ENCODE peak calls at places on chromosomes 3 and 15, in eight cellular contexts. E, V, G, W, J, H, N and K are unnamed samples.

GRCh38 chr3:188326968-188327367 is 173.0 kb downstream of the LPP start:
- DNase-seq in E (no peak), V (no peak), G (no peak), W (no peak), J (no peak), H (no peak), N (no peak), K (no peak)

GRCh38 chr3:162295323-162295983 is 798.8 kb downstream of the OTOL1 start:
- DNase-seq in E (no peak), V (no peak), G (no peak), W (no peak), J (no peak), H (no peak), N (peak), K (no peak)

GRCh38 chr15:52718551-52718950 is 39.4 kb upstream of the ATOSA start:
- DNase-seq in E (no peak), V (no peak), G (no peak), W (no peak), J (no peak), H (no peak), N (no peak), K (no peak)

GRCh38 chr3:156448300-156448699 is 106.6 kb downstream of the SSR3 start:
- DNase-seq in E (peak), V (no peak), G (no peak), W (no peak), J (no peak), H (no peak), N (peak), K (no peak)

GRCh38 chr3:98519351-98519750 is 3.4 kb downstream of the CLDND1 start:
- DNase-seq in E (no peak), V (no peak), G (no peak), W (no peak), J (no peak), H (no peak), N (no peak), K (no peak)

GRCh38 chr3:58434511-58434910 is 879 bp upstream of the PDHB start:
- DNase-seq in E (no peak), V (no peak), G (no peak), W (no peak), J (no peak), H (no peak), N (no peak), K (no peak)

GRCh38 chr3:15387171-15387581 is 40.2 kb downstream of the METTL6 start:
- DNase-seq in E (no peak), V (no peak), G (no peak), W (no peak), J (no peak), H (no peak), N (no peak), K (no peak)

GRCh38 chr3:115720988-115721387 is 97.7 kb downstream of the GAP43 start:
- DNase-seq in E (no peak), V (no peak), G (no peak), W (no peak), J (no peak), H (no peak), N (no peak), K (no peak)

GRCh38 chr15:90266485-90266884 is 1.0 kb downstream of the NGRN start:
- DNase-seq in E (no peak), V (no peak), G (no peak), W (no peak), J (peak), H (no peak), N (no peak), K (peak)

GRCh38 chr3:53495518-53496501 is 1.4 kb downstream of the CACNA1D start:
- DNase-seq in E (no peak), V (no peak), G (no peak), W (peak), J (peak), H (peak), N (no peak), K (no peak)

GRCh38 chr15:45442497-45443135 is 64.3 kb upstream of the GATM start:
- DNase-seq in E (no peak), V (no peak), G (no peak), W (no peak), J (no peak), H (no peak), N (no peak), K (no peak)

GRCh38 chr3:14303336-14304100 is 98.9 kb upstream of the SLC6A6 start:
- DNase-seq in E (no peak), V (no peak), G (no peak), W (no peak), J (no peak), H (no peak), N (no peak), K (no peak)

GRCh38 chr3:47523310-47524073 is 10.0 kb upstream of the ELP6 start:
- DNase-seq in E (no peak), V (no peak), G (no peak), W (no peak), J (no peak), H (no peak), N (no peak), K (no peak)

GRCh38 chr3:184765730-184766074 is 46.3 kb upstream of the VPS8 start:
- DNase-seq in E (no peak), V (no peak), G (no peak), W (no peak), J (no peak), H (peak), N (no peak), K (no peak)

GRCh38 chr3:128617557-128618397 is 32.8 kb downstream of the RPN1 start:
- DNase-seq in E (peak), V (peak), G (peak), W (peak), J (peak), H (peak), N (peak), K (peak)

GRCh38 chr3:195078891-195079440 is 192.0 kb downstream of the XXYLT1 start:
- DNase-seq in E (no peak), V (peak), G (no peak), W (no peak), J (no peak), H (no peak), N (no peak), K (no peak)

GRCh38 chr3:173587055-173587454 is 189.5 kb downstream of the NLGN1 start:
- DNase-seq in E (no peak), V (no peak), G (no peak), W (no peak), J (no peak), H (no peak), N (no peak), K (no peak)

GRCh38 chr15:51365417-51365816 is 24.0 kb downstream of the GLDN start:
- DNase-seq in E (no peak), V (no peak), G (no peak), W (no peak), J (no peak), H (no peak), N (no peak), K (no peak)

GRCh38 chr3:197303452-197303851 is 5.0 kb upstream of the DLG1 start:
- DNase-seq in E (no peak), V (no peak), G (no peak), W (no peak), J (no peak), H (no peak), N (no peak), K (no peak)

GRCh38 chr15:60379466-60380274 is 18.1 kb downstream of the ANXA2 start:
- DNase-seq in E (no peak), V (no peak), G (no peak), W (no peak), J (peak), H (no peak), N (peak), K (no peak)

GRCh38 chr3:170076715-170077238 is 39.0 kb downstream of the GPR160 start:
- DNase-seq in E (no peak), V (no peak), G (no peak), W (no peak), J (no peak), H (no peak), N (no peak), K (no peak)

GRCh38 chr3:6528951-6529350 is 332.0 kb upstream of the GRM7 start:
- DNase-seq in E (no peak), V (no peak), G (no peak), W (no peak), J (no peak), H (no peak), N (no peak), K (no peak)

GRCh38 chr3:37217098-37217849 is 42.9 kb upstream of the LRRFIP2 start:
- DNase-seq in E (no peak), V (no peak), G (no peak), W (no peak), J (no peak), H (no peak), N (no peak), K (no peak)

GRCh38 chr15:68818671-68819450 is 1.8 kb downstream of the ANP32A start:
- DNase-seq in E (peak), V (peak), G (no peak), W (no peak), J (peak), H (peak), N (peak), K (peak)

GRCh38 chr3:177357352-177358084 is 160.2 kb upstream of the TBL1XR1 start:
- DNase-seq in E (no peak), V (no peak), G (no peak), W (no peak), J (peak), H (no peak), N (peak), K (no peak)

GRCh38 chr15:90607361-90607760 is 77.6 kb downstream of the CRTC3 start:
- DNase-seq in E (no peak), V (no peak), G (no peak), W (no peak), J (no peak), H (no peak), N (no peak), K (no peak)

GRCh38 chr3:107824822-107825371 is 265.9 kb downstream of the CD47 start:
- DNase-seq in E (no peak), V (no peak), G (no peak), W (no peak), J (no peak), H (no peak), N (no peak), K (no peak)

GRCh38 chr3:177833392-177833791 is 636.1 kb upstream of the TBL1XR1 start:
- DNase-seq in E (no peak), V (no peak), G (no peak), W (no peak), J (no peak), H (no peak), N (no peak), K (no peak)

GRCh38 chr15:40051616-40052415 is 12.8 kb upstream of the SRP14 start:
- DNase-seq in E (no peak), V (no peak), G (no peak), W (no peak), J (peak), H (no peak), N (no peak), K (no peak)

GRCh38 chr3:69294014-69294771 is 91.7 kb downstream of the FRMD4B start:
- DNase-seq in E (no peak), V (no peak), G (no peak), W (no peak), J (no peak), H (peak), N (peak), K (no peak)

GRCh38 chr15:92451225-92451825 is 57.6 kb downstream of the ST8SIA2 start:
- DNase-seq in E (no peak), V (no peak), G (no peak), W (no peak), J (no peak), H (no peak), N (peak), K (no peak)

GRCh38 chr15:77010312-77010686 is 15.4 kb downstream of the PSTPIP1 start:
- DNase-seq in E (no peak), V (no peak), G (no peak), W (no peak), J (no peak), H (no peak), N (no peak), K (no peak)

GRCh38 chr3:51706788-51707731 is at the start of gene GRM2:
- DNase-seq in E (peak), V (peak), G (no peak), W (peak), J (peak), H (no peak), N (no peak), K (peak)
- H3K4me3 ChIP-seq in E (peak), V (peak), G (peak), W (peak), J (peak), H (no peak), N (no peak), K (peak)

DNA sequence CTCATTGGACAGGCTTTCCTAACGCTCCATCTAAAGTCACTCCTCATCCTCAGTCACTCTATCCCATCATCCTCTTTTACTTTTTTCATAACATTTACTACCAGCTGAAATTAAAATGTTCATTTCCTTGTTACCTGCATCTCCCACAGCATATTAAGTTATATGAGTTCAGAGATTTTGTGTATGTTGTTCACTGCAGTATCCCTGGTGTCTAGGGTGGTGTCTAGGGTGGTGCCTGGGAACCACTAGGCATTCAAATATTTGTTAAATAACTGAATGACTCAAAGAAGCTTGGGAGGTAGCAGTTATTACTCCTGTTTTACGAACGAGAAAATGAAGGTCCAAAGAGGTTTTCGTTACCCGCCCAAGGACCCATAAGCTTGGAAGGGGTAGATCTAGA is 1.9 kb upstream of the C3orf49 start:
- DNase-seq in E (no peak), V (no peak), G (no peak), W (no peak), J (no peak), H (no peak), N (no peak), K (no peak)
- H3K4me3 ChIP-seq in E (no peak), V (no peak), G (no peak), W (no peak), J (no peak), H (no peak), N (no peak), K (no peak)

GRCh38 chr15:99486371-99487336 is 79.1 kb upstream of the MEF2A start:
- DNase-seq in E (no peak), V (peak), G (peak), W (peak), J (peak), H (no peak), N (peak), K (peak)
- H3K4me3 ChIP-seq in E (no peak), V (peak), G (peak), W (peak), J (peak), H (no peak), N (peak), K (peak)

GRCh38 chr15:94844188-94844532 is 612.8 kb downstream of the MCTP2 start:
- DNase-seq in E (no peak), V (no peak), G (no peak), W (no peak), J (no peak), H (no peak), N (no peak), K (no peak)

GRCh38 chr15:94838281-94838680 is 606.9 kb downstream of the MCTP2 start:
- DNase-seq in E (no peak), V (no peak), G (no peak), W (no peak), J (no peak), H (no peak), N (no peak), K (no peak)

GRCh38 chr15:94843060-94843459 is 611.7 kb downstream of the MCTP2 start:
- DNase-seq in E (no peak), V (no peak), G (no peak), W (no peak), J (no peak), H (no peak), N (no peak), K (no peak)

GRCh38 chr15:94844533-94845390 is 613.4 kb downstream of the MCTP2 start:
- DNase-seq in E (no peak), V (peak), G (peak), W (no peak), J (peak), H (no peak), N (peak), K (peak)

DNA sequence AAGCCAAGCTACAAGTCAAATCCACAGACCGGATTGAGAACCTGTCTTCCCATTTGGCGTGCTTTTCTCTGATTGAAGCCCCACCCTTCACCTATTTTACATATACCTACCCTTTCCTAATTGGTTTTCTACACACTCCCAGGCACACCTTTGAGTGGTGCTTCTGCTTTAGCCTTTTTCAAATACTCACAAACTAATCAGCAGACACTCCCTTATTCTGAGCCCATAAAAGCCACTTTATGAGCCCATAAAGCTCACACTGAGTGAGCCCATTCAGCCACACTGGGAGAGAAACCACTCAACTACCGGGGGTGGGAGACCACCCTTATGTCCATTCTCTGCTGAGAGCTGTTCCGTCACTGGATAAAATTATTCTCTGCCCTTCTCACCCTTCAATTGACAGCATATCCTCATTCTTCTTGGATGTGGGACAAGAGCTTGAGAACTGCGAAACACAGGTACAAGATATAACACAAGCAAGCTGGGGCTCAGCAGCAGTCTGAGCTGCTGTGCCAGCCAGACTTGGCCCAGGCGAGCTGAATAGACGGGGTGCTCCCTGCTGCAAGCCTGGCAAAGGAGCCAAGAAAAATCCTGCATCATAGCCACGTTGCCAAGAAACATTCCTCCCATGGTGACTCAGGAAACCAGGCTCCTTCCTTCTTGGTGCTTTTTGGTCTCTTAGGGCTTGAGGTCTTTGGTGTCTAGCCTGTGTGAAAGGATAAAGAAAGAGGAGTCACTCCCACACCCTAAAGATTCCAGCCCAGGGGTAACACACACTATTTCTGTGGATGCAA is 609.6 kb downstream of the MCTP2 start:
- DNase-seq in E (no peak), V (no peak), G (no peak), W (no peak), J (no peak), H (no peak), N (no peak), K (no peak)
- H3K4me3 ChIP-seq in E (no peak), V (no peak), G (no peak), W (no peak), J (no peak), H (no peak), N (no peak), K (no peak)

GRCh38 chr15:49421991-49422390 is 1.1 kb upstream of the FGF7 start:
- DNase-seq in E (peak), V (peak), G (peak), W (no peak), J (peak), H (no peak), N (peak), K (peak)
- H3K4me3 ChIP-seq in E (no peak), V (peak), G (peak), W (peak), J (no peak), H (no peak), N (no peak), K (peak)

DNA sequence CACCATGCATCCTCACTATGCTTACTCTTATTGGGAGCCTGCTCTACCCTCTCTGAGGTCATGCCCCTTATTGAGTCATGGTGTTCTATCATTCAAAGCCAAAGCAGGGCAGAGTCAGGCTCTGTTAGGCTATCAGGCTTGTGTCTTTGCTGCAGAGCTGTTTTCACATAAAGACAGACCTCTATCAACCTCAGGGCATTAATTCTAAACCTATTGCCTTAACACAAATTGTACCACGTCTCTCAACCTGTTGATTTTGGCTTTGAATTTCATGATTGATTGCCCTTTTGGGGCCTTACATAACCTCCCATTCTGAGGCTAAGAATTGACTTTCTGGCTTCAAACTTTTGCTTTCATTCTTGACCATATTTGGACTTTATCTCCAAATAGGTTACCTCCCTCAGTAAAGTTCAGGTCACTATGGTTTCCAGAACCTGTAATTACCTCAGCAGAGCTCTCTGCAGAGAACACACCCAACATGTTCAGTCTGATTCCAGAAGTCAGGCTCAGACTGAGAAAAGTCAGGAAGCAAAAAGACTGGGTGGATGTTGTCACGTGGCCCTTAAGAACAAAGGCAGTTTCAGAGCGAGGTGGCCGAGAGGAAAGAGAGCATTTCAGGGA is 221.4 kb upstream of the NANOGP8 start:
- DNase-seq in E (no peak), V (no peak), G (no peak), W (no peak), J (peak), H (no peak), N (peak), K (no peak)
- H3K4me3 ChIP-seq in E (no peak), V (no peak), G (no peak), W (no peak), J (no peak), H (no peak), N (no peak), K (no peak)

GRCh38 chr3:73561494-73561893 is 63.2 kb downstream of the PDZRN3 start:
- DNase-seq in E (no peak), V (no peak), G (no peak), W (peak), J (no peak), H (no peak), N (no peak), K (no peak)

GRCh38 chr3:73556520-73557371 is 68.0 kb downstream of the PDZRN3 start:
- DNase-seq in E (no peak), V (no peak), G (no peak), W (no peak), J (no peak), H (no peak), N (no peak), K (no peak)

GRCh38 chr3:73563896-73564582 is 60.7 kb downstream of the PDZRN3 start:
- DNase-seq in E (no peak), V (no peak), G (no peak), W (no peak), J (no peak), H (no peak), N (no peak), K (no peak)

GRCh38 chr3:73559730-73560129 is 65.0 kb downstream of the PDZRN3 start:
- DNase-seq in E (no peak), V (no peak), G (no peak), W (no peak), J (no peak), H (no peak), N (no peak), K (no peak)

DNA sequence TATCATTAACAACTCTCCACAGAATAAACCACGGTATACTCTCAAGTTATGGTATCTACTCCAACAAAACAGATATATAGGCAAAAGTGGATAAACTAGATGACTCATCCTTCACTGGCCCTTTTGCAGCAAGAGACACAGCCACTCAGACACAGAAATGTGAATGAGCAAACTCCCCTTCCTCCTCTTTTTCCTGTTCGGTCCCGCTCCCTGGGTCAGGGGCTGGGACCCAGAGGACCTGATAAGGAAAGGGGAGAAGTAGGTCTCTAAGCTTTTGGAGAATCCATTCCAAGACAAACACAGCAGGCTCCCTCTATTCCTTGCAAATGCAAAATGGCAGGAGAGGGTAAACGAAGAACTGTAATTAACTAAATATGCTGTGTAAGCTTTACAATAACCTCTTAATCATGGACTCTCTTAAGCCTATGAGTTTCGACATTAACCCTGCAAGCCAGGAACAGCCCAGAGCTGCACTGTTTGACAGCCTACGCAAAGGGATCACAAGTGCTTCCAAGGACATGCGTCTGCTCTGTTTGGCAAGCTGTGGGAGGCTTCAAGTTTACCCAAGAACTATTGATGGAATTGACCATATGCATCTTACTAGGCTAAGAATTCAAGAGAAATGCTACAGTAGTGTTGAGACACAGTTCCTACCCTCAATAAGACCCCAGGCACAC is 66.2 kb downstream of the PDZRN3 start:
- DNase-seq in E (no peak), V (no peak), G (no peak), W (no peak), J (no peak), H (no peak), N (no peak), K (no peak)
- H3K4me3 ChIP-seq in E (no peak), V (no peak), G (no peak), W (peak), J (no peak), H (no peak), N (no peak), K (no peak)

GRCh38 chr3:8937064-8938020 is 25.9 kb downstream of the RAD18 start:
- DNase-seq in E (no peak), V (no peak), G (no peak), W (no peak), J (no peak), H (no peak), N (peak), K (no peak)
- H3K4me3 ChIP-seq in E (no peak), V (no peak), G (no peak), W (no peak), J (no peak), H (no peak), N (peak), K (no peak)